ENCODE peak calls at places on chromosome 20, in nine cellular contexts. P is uterus, C is pancreas, T is PC-3, K is mesenchymal stem cell, N is psoas muscle, A is upper lobe of right lung, X is thyroid gland, M is cardiac muscle cell. U is an unnamed sample.

GRCh38 chr20:31712564-31713311 is 9.9 kb downstream of the BCL2L1 start:
- DNase-seq in N (peak; percentile 87), A (peak; percentile 80), K (peak; percentile 76), T (peak; percentile 97), M (peak; percentile 30), P (peak; percentile 65), X (peak; percentile 96), C (no peak), U (peak; percentile 97)

GRCh38 chr20:44186674-44187053 is 324 bp downstream of the JPH2 start:
- DNase-seq in A (no peak), P (no peak), N (no peak), T (no peak), K (no peak), X (no peak), C (no peak), M (no peak), U (no peak)

GRCh38 chr20:17925300-17925939 is 43.2 kb downstream of the SNX5 start:
- DNase-seq in A (no peak), K (no peak), N (no peak), T (no peak), M (no peak), X (no peak), C (no peak), P (no peak), U (no peak)

GRCh38 chr20:34201531-34201930 is 39.7 kb upstream of the ASIP start:
- DNase-seq in N (no peak), X (no peak), A (no peak), T (no peak), P (no peak), C (no peak), K (no peak), M (no peak), U (no peak)

GRCh38 chr20:56427797-56428196 is 15.7 kb downstream of the CASS4 start:
- DNase-seq in X (no peak), T (no peak), C (no peak), K (no peak), A (no peak), M (no peak), N (no peak), P (no peak), U (no peak)

GRCh38 chr20:58705525-58705924 is 12.9 kb downstream of the NPEPL1 start:
- DNase-seq in T (no peak), X (no peak), A (no peak), M (no peak), N (no peak), K (no peak), C (no peak), P (peak; percentile 8), U (no peak)

GRCh38 chr20:10927011-10927583 is 253.3 kb upstream of the JAG1 start:
- DNase-seq in T (no peak), M (peak; percentile 49), K (no peak), C (no peak), X (no peak), P (no peak), A (no peak), N (no peak), U (no peak)

GRCh38 chr20:10594286-10594868 is 79.4 kb downstream of the JAG1 start:
- DNase-seq in P (no peak), A (no peak), N (no peak), C (no peak), X (no peak), K (no peak), T (peak; percentile 94), M (no peak), U (no peak)

GRCh38 chr20:57783196-57783595 is 73.4 kb upstream of the PMEPA1 start:
- DNase-seq in P (no peak), X (no peak), T (no peak), C (peak; percentile 35), K (no peak), N (no peak), M (no peak), A (no peak), U (no peak)

GRCh38 chr20:58619847-58620431 is 31.1 kb upstream of the STX16 start:
- DNase-seq in X (no peak), N (no peak), C (no peak), T (peak; percentile 18), P (no peak), A (no peak), K (no peak), M (no peak), U (no peak)

GRCh38 chr20:10672579-10673127 is 1.1 kb downstream of the JAG1 start:
- DNase-seq in C (peak; percentile 82), M (peak; percentile 60), A (peak; percentile 84), N (peak; percentile 63), P (peak; percentile 59), T (peak; percentile 58), X (peak; percentile 68), K (peak; percentile 84), U (peak; percentile 67)

GRCh38 chr20:62837790-62838458 is 21.1 kb downstream of the COL9A3 start:
- DNase-seq in P (no peak), K (no peak), C (peak; percentile 60), X (peak; percentile 48), A (peak; percentile 78), T (no peak), N (no peak), M (no peak), U (no peak)

GRCh38 chr20:22861231-22861980 is 173.7 kb upstream of the SSTR4 start:
- DNase-seq in N (no peak), M (no peak), K (peak; percentile 50), P (no peak), X (no peak), C (no peak), T (peak; percentile 64), A (no peak), U (no peak)

GRCh38 chr20:3068986-3069900 is 2.2 kb upstream of the OXT start:
- DNase-seq in M (no peak), X (no peak), T (peak; percentile 43), A (no peak), P (no peak), N (no peak), K (no peak), C (no peak), U (no peak)

GRCh38 chr20:3071610-3072529 is at the start of gene OXT:
- DNase-seq in X (peak; percentile 44), T (no peak), M (no peak), C (no peak), N (peak; percentile 60), P (peak; percentile 42), A (peak; percentile 70), K (no peak), U (peak; percentile 30)

GRCh38 chr20:3071266-3071609 is 182 bp upstream of the OXT start:
- DNase-seq in N (no peak), M (no peak), T (no peak), X (no peak), A (no peak), K (no peak), P (no peak), C (no peak), U (no peak)

GRCh38 chr20:3074812-3075211 is 3.4 kb downstream of the OXT start:
- DNase-seq in N (no peak), C (no peak), M (no peak), A (no peak), T (peak; percentile 38), K (no peak), P (no peak), X (no peak), U (no peak)

GRCh38 chr20:3072530-3073250 is 1.3 kb downstream of the OXT start:
- DNase-seq in T (no peak), M (no peak), C (no peak), N (no peak), K (no peak), P (no peak), X (no peak), A (no peak), U (no peak)
- H3K4me3 ChIP-seq in T (no peak overlapping the region), M (no peak overlapping the region), C (peak overlapping the region; percentile 56), N (peak overlapping the region; percentile 62), K (no peak overlapping the region), P (no peak overlapping the region), X (no peak overlapping the region), A (peak overlapping the region; percentile 45), U (peak overlapping the region; percentile 37)

DNA sequence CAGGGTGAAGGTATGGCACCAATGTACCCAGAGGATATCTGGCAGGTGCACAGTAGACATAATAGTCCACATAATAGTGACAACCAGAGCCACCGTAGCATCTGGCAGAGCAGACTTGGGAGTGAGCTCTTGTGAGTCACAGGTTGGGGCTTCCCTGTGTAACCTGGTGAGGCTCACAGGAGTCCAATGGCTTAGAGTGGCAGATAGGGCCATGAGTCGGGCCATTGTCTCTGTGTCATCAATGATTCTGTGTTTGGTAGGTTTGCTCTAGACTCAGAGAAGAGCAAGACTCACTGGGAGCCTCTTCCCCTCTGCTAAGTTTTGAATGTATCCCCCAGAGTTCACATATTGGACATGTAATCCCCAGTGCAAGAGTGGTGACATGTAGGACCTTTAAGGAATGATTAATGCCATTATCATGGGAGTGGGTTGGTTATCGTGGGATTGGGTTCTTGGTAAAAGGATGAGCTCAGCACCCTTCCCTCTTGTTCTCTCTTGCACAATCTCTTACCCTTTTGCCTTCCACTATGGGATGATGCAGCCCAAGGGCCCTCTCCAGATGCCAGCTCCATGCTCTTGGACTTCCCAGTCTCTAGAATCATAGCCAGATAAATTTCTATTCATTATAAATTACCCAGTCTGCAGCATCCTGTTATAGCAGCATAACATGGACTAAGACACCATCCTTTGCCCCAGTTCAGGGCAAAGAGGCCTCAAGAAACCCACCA is 22.6 kb upstream of the SIRPA start:
- DNase-seq in P (no peak), T (peak; percentile 30), N (no peak), M (no peak), X (no peak), K (no peak), A (no peak), C (no peak), U (no peak)
- H3K4me1 ChIP-seq in P (no peaks in the 10 kb centered on the region), T (no peaks in the 10 kb centered on the region), N (no peaks in the 10 kb centered on the region), M (no peaks in the 10 kb centered on the region), X (no peaks in the 10 kb centered on the region), K (no peaks in the 10 kb centered on the region), A (no peaks in the 10 kb centered on the region), C (no peaks in the 10 kb centered on the region), U (no peaks in the 10 kb centered on the region)

DNA sequence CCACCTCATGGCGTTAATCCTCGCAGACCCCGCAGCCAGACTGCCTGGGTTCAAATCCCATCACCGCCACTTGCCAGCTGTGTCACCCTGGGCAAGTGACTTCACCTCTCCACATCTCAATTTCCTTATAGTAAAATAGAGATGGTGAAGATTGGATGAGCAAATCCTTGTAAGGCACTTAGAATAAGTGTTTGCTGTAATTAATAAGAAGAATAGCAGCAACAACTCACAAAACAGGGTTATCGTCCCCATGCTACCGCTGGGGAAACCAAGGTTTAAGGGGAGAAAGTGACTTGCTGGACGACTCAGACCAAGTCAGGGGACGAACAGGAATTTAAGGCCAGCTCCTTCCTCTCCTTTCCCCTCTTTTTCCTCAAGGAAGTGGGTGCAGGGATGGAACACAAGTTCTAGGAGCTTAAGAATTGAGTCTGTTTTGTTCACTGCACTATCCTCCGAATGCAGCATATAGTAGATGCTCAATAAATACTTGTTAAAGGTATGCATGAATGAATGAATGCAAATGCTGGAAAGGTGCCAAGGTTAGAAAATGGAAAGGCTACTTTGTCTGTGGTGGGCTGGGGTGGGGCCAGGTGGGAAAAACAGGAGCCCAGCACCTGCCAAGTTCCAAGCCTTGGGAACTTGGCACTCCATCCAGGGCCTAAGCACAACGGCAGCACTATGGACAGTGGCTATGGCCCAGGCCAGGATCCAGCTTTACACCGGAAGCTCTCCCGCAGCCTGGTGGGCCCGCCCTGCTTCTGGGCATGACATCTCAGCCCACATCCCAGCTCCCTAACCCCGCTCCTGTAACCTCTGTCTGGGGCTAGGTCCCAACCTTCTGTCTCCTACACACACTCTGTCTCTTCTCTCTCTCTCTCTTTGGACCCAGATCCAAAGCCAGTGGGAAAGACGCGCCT is 4.9 kb upstream of the CDH22 start:
- DNase-seq in M (no peak), A (no peak), N (no peak), X (no peak), K (no peak), P (no peak), T (no peak), C (no peak), U (no peak)
- H3K27me3 ChIP-seq in M (peaks cover 57% of the 10 kb centered on the region), A (peaks cover 96% of the 10 kb centered on the region), N (peaks cover 79% of the 10 kb centered on the region), X (peaks cover 17% of the 10 kb centered on the region), K (peaks cover 85% of the 10 kb centered on the region), P (peaks cover 52% of the 10 kb centered on the region), T (peaks cover 64% of the 10 kb centered on the region), C (no peaks in the 10 kb centered on the region), U (peaks cover 92% of the 10 kb centered on the region)

GRCh38 chr20:52110456-52110855 is 81.1 kb downstream of the ZFP64 start:
- DNase-seq in X (no peak), N (no peak), C (no peak), T (no peak), M (no peak), A (peak; percentile 55), P (no peak), K (no peak), U (no peak)
- H3K4me3 ChIP-seq in X (no peak overlapping the region), N (no peak overlapping the region), C (no peak overlapping the region), T (no peak overlapping the region), M (no peak overlapping the region), A (no peak overlapping the region), P (no peak overlapping the region), K (no peak overlapping the region), U (no peak overlapping the region)

U was measured in HAP-1.